ENCODE peak calls at places on chromosomes 12 and 14, in ten cellular contexts. One of them, this sample, is unnamed.

GRCh38 chr12:120892265-120892664 is 11.9 kb downstream of the SPPL3 start:
- DNase-seq in heart right ventricle: no peak
- DNase-seq in GM20000: no peak
- DNase-seq in tibial nerve: no peak
- DNase-seq in endodermal cell: no peak
- DNase-seq in MCF 10A: no peak
- DNase-seq in bronchial epithelial cell: no peak
- DNase-seq in right lobe of liver: no peak
- DNase-seq in astrocyte of the spinal cord: no peak
- DNase-seq in fibroblast of mammary gland: no peak
- DNase-seq in this sample: no peak

GRCh38 chr14:101780390-101780789 is 18.9 kb downstream of the PPP2R5C start:
- DNase-seq in endodermal cell: peak
- DNase-seq in tibial nerve: no peak
- DNase-seq in fibroblast of mammary gland: no peak
- DNase-seq in heart right ventricle: no peak
- DNase-seq in astrocyte of the spinal cord: no peak
- DNase-seq in bronchial epithelial cell: no peak
- DNase-seq in MCF 10A: no peak
- DNase-seq in right lobe of liver: peak
- DNase-seq in GM20000: no peak
- DNase-seq in this sample: no peak

GRCh38 chr12:132356686-132357622 is 27.6 kb upstream of the GALNT9 start:
- DNase-seq in fibroblast of mammary gland: peak
- DNase-seq in right lobe of liver: no peak
- DNase-seq in MCF 10A: peak
- DNase-seq in astrocyte of the spinal cord: peak
- DNase-seq in GM20000: no peak
- DNase-seq in heart right ventricle: no peak
- DNase-seq in bronchial epithelial cell: peak
- DNase-seq in endodermal cell: peak
- DNase-seq in tibial nerve: no peak
- DNase-seq in this sample: peak

GRCh38 chr12:122545855-122546254 is 18.8 kb downstream of the KNTC1 start:
- DNase-seq in GM20000: peak
- DNase-seq in bronchial epithelial cell: no peak
- DNase-seq in fibroblast of mammary gland: no peak
- DNase-seq in right lobe of liver: no peak
- DNase-seq in tibial nerve: no peak
- DNase-seq in endodermal cell: no peak
- DNase-seq in astrocyte of the spinal cord: no peak
- DNase-seq in heart right ventricle: no peak
- DNase-seq in MCF 10A: no peak
- DNase-seq in this sample: no peak

GRCh38 chr14:20757963-20758362 is 10.2 kb upstream of the EDDM3B start:
- DNase-seq in fibroblast of mammary gland: no peak
- DNase-seq in bronchial epithelial cell: no peak
- DNase-seq in tibial nerve: no peak
- DNase-seq in astrocyte of the spinal cord: no peak
- DNase-seq in GM20000: peak
- DNase-seq in right lobe of liver: no peak
- DNase-seq in MCF 10A: no peak
- DNase-seq in heart right ventricle: no peak
- DNase-seq in endodermal cell: peak
- DNase-seq in this sample: no peak

GRCh38 chr14:82704218-82704617 is 1170.6 kb upstream of the SEL1L start:
- DNase-seq in endodermal cell: no peak
- DNase-seq in right lobe of liver: no peak
- DNase-seq in heart right ventricle: no peak
- DNase-seq in tibial nerve: no peak
- DNase-seq in fibroblast of mammary gland: no peak
- DNase-seq in bronchial epithelial cell: no peak
- DNase-seq in GM20000: no peak
- DNase-seq in MCF 10A: no peak
- DNase-seq in astrocyte of the spinal cord: no peak
- DNase-seq in this sample: no peak

GRCh38 chr12:40446385-40446784 is 221.6 kb downstream of the LRRK2 start:
- DNase-seq in GM20000: peak
- DNase-seq in heart right ventricle: no peak
- DNase-seq in bronchial epithelial cell: peak
- DNase-seq in MCF 10A: peak
- DNase-seq in right lobe of liver: no peak
- DNase-seq in fibroblast of mammary gland: peak
- DNase-seq in astrocyte of the spinal cord: peak
- DNase-seq in endodermal cell: no peak
- DNase-seq in tibial nerve: no peak
- DNase-seq in this sample: no peak

GRCh38 chr12:53065975-53066593 is 13.1 kb downstream of the SPRYD3 start:
- DNase-seq in GM20000: peak
- DNase-seq in MCF 10A: peak
- DNase-seq in endodermal cell: peak
- DNase-seq in bronchial epithelial cell: peak
- DNase-seq in tibial nerve: no peak
- DNase-seq in right lobe of liver: peak
- DNase-seq in fibroblast of mammary gland: peak
- DNase-seq in astrocyte of the spinal cord: peak
- DNase-seq in heart right ventricle: peak
- DNase-seq in this sample: peak

GRCh38 chr12:128914908-128915563 is 61.8 kb downstream of the GLT1D1 start:
- DNase-seq in endodermal cell: no peak
- DNase-seq in astrocyte of the spinal cord: no peak
- DNase-seq in bronchial epithelial cell: no peak
- DNase-seq in tibial nerve: no peak
- DNase-seq in GM20000: peak
- DNase-seq in heart right ventricle: no peak
- DNase-seq in MCF 10A: no peak
- DNase-seq in right lobe of liver: no peak
- DNase-seq in fibroblast of mammary gland: no peak
- DNase-seq in this sample: no peak

GRCh38 chr14:80768646-80769045 is 172.9 kb downstream of the CEP128 start:
- DNase-seq in heart right ventricle: no peak
- DNase-seq in GM20000: no peak
- DNase-seq in astrocyte of the spinal cord: no peak
- DNase-seq in right lobe of liver: no peak
- DNase-seq in endodermal cell: no peak
- DNase-seq in fibroblast of mammary gland: no peak
- DNase-seq in tibial nerve: no peak
- DNase-seq in bronchial epithelial cell: peak
- DNase-seq in MCF 10A: peak
- DNase-seq in this sample: no peak

GRCh38 chr12:108270035-108270840 is 68.9 kb downstream of the CMKLR1 start:
- DNase-seq in endodermal cell: no peak
- DNase-seq in astrocyte of the spinal cord: no peak
- DNase-seq in right lobe of liver: no peak
- DNase-seq in MCF 10A: peak
- DNase-seq in tibial nerve: no peak
- DNase-seq in bronchial epithelial cell: peak
- DNase-seq in heart right ventricle: no peak
- DNase-seq in fibroblast of mammary gland: no peak
- DNase-seq in GM20000: no peak
- DNase-seq in this sample: no peak

GRCh38 chr14:79404874-79405273 is 806.4 kb downstream of the DIO2 start:
- DNase-seq in astrocyte of the spinal cord: peak
- DNase-seq in heart right ventricle: no peak
- DNase-seq in endodermal cell: no peak
- DNase-seq in GM20000: no peak
- DNase-seq in MCF 10A: no peak
- DNase-seq in fibroblast of mammary gland: no peak
- DNase-seq in tibial nerve: no peak
- DNase-seq in bronchial epithelial cell: no peak
- DNase-seq in right lobe of liver: no peak
- DNase-seq in this sample: no peak

GRCh38 chr12:88418856-88419497 is 161.3 kb downstream of the KITLG start:
- DNase-seq in MCF 10A: peak
- DNase-seq in GM20000: no peak
- DNase-seq in astrocyte of the spinal cord: no peak
- DNase-seq in bronchial epithelial cell: no peak
- DNase-seq in heart right ventricle: no peak
- DNase-seq in fibroblast of mammary gland: peak
- DNase-seq in tibial nerve: no peak
- DNase-seq in endodermal cell: no peak
- DNase-seq in right lobe of liver: no peak
- DNase-seq in this sample: no peak

GRCh38 chr14:96168581-96168980 is 36.1 kb upstream of the BDKRB2 start:
- DNase-seq in MCF 10A: no peak
- DNase-seq in heart right ventricle: no peak
- DNase-seq in tibial nerve: no peak
- DNase-seq in GM20000: no peak
- DNase-seq in fibroblast of mammary gland: no peak
- DNase-seq in endodermal cell: peak
- DNase-seq in astrocyte of the spinal cord: no peak
- DNase-seq in right lobe of liver: no peak
- DNase-seq in bronchial epithelial cell: no peak
- DNase-seq in this sample: no peak

DNA sequence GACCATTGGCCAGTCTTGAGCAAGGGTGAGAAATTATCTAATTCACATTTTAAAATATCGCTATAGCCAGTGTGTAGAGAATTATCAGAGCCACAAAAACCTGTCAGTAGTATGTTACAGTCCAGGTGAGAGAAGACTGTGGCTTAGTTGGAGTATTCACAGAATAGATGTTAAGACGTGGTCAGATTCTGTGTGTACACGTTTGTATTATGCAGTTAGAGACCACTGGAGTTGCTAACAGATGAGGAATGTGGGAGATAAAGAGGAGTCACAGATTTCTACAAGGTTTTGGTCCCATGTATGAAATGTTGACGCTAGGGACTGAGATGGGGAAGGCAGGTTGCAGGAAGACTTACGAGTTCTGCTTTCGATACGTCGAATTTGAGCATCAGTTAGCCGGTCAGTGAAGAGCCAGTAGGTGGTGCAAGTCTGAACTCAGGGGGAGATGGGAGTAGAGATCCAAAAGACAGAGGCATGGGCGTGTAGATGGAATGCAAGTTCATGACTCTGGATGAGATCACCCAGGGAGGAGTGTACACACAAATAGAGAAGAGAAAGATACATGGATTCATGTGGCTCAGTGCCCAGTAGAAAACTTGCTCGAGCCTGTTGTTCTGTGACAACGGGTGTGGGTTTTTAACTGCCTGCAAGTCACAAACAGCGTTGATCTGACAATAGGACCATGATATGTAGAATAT is 114.8 kb upstream of the FLRT2 start:
- DNase-seq in GM20000: no peak
- DNase-seq in MCF 10A: peak
- DNase-seq in tibial nerve: peak
- DNase-seq in heart right ventricle: no peak
- DNase-seq in right lobe of liver: peak
- DNase-seq in fibroblast of mammary gland: peak
- DNase-seq in endodermal cell: peak
- DNase-seq in bronchial epithelial cell: peak
- DNase-seq in astrocyte of the spinal cord: peak
- DNase-seq in this sample: peak
- TF ChIP-seq CTCF in GM20000: no peak
- TF ChIP-seq CTCF in MCF 10A: peak
- TF ChIP-seq CTCF in tibial nerve: no peak
- TF ChIP-seq CTCF in heart right ventricle: peak
- TF ChIP-seq CTCF in right lobe of liver: no peak
- TF ChIP-seq CTCF in fibroblast of mammary gland: peak
- TF ChIP-seq CTCF in endodermal cell: peak
- TF ChIP-seq CTCF in bronchial epithelial cell: peak
- TF ChIP-seq CTCF in astrocyte of the spinal cord: peak
- TF ChIP-seq CTCF in this sample: no peak

DNA sequence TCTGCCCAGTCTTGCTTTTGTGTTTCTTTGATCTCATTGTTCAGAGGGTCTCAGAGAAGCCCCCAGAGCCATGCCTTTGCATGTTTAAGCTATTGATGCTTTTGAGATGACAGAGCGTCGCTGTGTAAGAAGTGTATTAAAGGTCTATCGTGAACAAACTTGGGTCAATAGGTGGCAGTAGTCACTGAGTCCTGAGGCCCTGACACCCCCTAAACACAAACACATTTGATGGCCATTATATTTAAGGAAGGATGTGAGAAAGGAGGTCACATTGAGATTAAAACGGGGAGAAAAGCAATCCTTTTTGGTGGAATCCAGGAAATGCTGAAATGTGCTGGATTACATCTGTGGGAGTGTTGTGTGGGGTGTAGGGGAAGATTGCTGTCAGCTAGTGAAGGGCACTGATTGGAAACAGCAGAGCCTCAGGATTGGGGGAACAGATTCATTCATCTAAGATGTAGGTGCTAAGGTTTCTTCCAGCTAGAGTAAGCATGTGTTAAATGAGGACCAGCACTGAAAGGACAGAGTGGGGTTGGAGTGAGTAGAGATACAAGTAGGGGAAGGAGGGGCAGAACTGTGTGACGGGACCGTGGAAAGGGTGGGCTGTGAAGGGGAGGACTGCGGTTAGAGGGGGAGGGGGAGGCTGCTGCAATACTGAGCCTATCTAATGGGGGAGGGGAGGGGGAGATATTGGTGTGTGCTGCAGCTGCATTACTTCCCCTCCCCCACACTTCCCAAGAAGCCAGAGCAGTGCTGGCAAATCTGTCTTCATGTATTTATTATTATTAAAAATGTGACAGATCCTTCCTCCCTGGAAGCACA is 12.7 kb downstream of the NGDN start:
- DNase-seq in astrocyte of the spinal cord: no peak
- DNase-seq in MCF 10A: no peak
- DNase-seq in bronchial epithelial cell: no peak
- DNase-seq in GM20000: no peak
- DNase-seq in fibroblast of mammary gland: no peak
- DNase-seq in heart right ventricle: no peak
- DNase-seq in right lobe of liver: no peak
- DNase-seq in endodermal cell: peak
- DNase-seq in tibial nerve: no peak
- DNase-seq in this sample: peak
- TF ChIP-seq CTCF in astrocyte of the spinal cord: no peak
- TF ChIP-seq CTCF in MCF 10A: no peak
- TF ChIP-seq CTCF in bronchial epithelial cell: no peak
- TF ChIP-seq CTCF in GM20000: no peak
- TF ChIP-seq CTCF in fibroblast of mammary gland: no peak
- TF ChIP-seq CTCF in heart right ventricle: no peak
- TF ChIP-seq CTCF in right lobe of liver: no peak
- TF ChIP-seq CTCF in endodermal cell: peak
- TF ChIP-seq CTCF in tibial nerve: no peak
- TF ChIP-seq CTCF in this sample: peak

DNA sequence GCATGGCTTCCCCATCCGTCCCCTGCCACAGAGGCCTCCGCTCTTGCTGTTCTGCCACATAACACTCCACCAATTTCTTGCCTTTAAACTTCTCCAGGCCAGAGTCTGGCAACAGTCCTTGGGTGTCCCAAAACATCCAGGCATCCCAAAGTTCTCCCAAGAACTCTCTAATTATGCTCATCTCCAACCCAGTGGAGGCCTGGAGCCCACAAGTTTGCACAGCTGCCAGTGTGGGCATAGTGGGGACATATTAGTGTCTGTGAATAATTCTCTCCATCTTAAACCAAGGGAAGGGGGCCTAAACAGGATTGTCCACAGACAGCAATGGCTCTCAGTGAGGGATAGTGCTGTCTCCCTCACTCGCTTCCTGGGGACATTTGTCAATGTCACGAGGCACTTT is 124.8 kb downstream of the NUAK1 start:
- DNase-seq in endodermal cell: no peak
- DNase-seq in heart right ventricle: no peak
- DNase-seq in MCF 10A: no peak
- DNase-seq in GM20000: no peak
- DNase-seq in bronchial epithelial cell: no peak
- DNase-seq in tibial nerve: no peak
- DNase-seq in fibroblast of mammary gland: no peak
- DNase-seq in astrocyte of the spinal cord: no peak
- DNase-seq in right lobe of liver: no peak
- DNase-seq in this sample: no peak
- TF ChIP-seq CTCF in endodermal cell: no peak
- TF ChIP-seq CTCF in heart right ventricle: no peak
- TF ChIP-seq CTCF in MCF 10A: no peak
- TF ChIP-seq CTCF in GM20000: no peak
- TF ChIP-seq CTCF in bronchial epithelial cell: no peak
- TF ChIP-seq CTCF in tibial nerve: no peak
- TF ChIP-seq CTCF in fibroblast of mammary gland: no peak
- TF ChIP-seq CTCF in astrocyte of the spinal cord: no peak
- TF ChIP-seq CTCF in right lobe of liver: no peak
- TF ChIP-seq CTCF in this sample: no peak

GRCh38 chr12:83389237-83389996 is 702.7 kb downstream of the TMTC2 start:
- DNase-seq in heart right ventricle: peak
- DNase-seq in fibroblast of mammary gland: no peak
- DNase-seq in GM20000: peak
- DNase-seq in astrocyte of the spinal cord: no peak
- DNase-seq in bronchial epithelial cell: no peak
- DNase-seq in endodermal cell: peak
- DNase-seq in tibial nerve: no peak
- DNase-seq in right lobe of liver: peak
- DNase-seq in MCF 10A: peak
- DNase-seq in this sample: peak
- TF ChIP-seq CTCF in heart right ventricle: no peak
- TF ChIP-seq CTCF in fibroblast of mammary gland: no peak
- TF ChIP-seq CTCF in GM20000: no peak
- TF ChIP-seq CTCF in astrocyte of the spinal cord: no peak
- TF ChIP-seq CTCF in bronchial epithelial cell: peak
- TF ChIP-seq CTCF in endodermal cell: peak
- TF ChIP-seq CTCF in tibial nerve: no peak
- TF ChIP-seq CTCF in right lobe of liver: peak
- TF ChIP-seq CTCF in MCF 10A: no peak
- TF ChIP-seq CTCF in this sample: peak

This sample was measured in glutamatergic neuron.